ENCODE peak calls at places on chromosomes 1 and 21, in five cellular contexts. H, Y, L, V and X are unnamed samples.

GRCh38 chr21:36729301-36729970 is 30.5 kb downstream of the SIM2 start:
- DNase-seq in L (no peak), Y (no peak), H (no peak), V (no peak), X (no peak)

GRCh38 chr1:54945393-54945936 is 35.0 kb upstream of the TMEM61 start:
- DNase-seq in L (no peak), Y (no peak), H (no peak), V (no peak), X (no peak)

GRCh38 chr1:11617741-11618140 is 36.5 kb downstream of the FBXO2 start:
- DNase-seq in V (no peak), L (no peak), H (no peak), Y (no peak), X (no peak)

GRCh38 chr1:145690587-145691558 is 16.3 kb downstream of the PDZK1 start:
- DNase-seq in Y (peak; percentile 51), H (peak; percentile 54), V (no peak), L (no peak), X (peak; percentile 52)

GRCh38 chr1:15992187-15992553 is 11.9 kb upstream of the SRARP start:
- DNase-seq in H (no peak), L (no peak), Y (no peak), V (no peak), X (no peak)

GRCh38 chr1:206461602-206462455 is 8.4 kb upstream of the IKBKE start:
- DNase-seq in Y (no peak), H (peak; percentile 56), V (peak; percentile 27), L (peak; percentile 85), X (peak; percentile 83)

GRCh38 chr1:101183388-101183699 is 53.5 kb upstream of the S1PR1 start:
- DNase-seq in Y (no peak), V (no peak), H (no peak), L (no peak), X (no peak)

GRCh38 chr1:50930965-50931737 is 28.9 kb downstream of the FAF1 start:
- DNase-seq in V (no peak), H (no peak), L (peak; percentile 39), Y (no peak), X (no peak)

GRCh38 chr1:94905207-94905606 is 21.7 kb downstream of the CNN3 start:
- DNase-seq in H (no peak), V (no peak), L (no peak), Y (no peak), X (no peak)

GRCh38 chr1:247646867-247647266 is 32.7 kb downstream of the OR13G1 start:
- DNase-seq in Y (no peak), V (no peak), H (no peak), L (no peak), X (no peak)

GRCh38 chr1:226001852-226002666 is 2.9 kb upstream of the SDE2 start:
- DNase-seq in L (peak; percentile 93), V (no peak), H (peak; percentile 33), Y (no peak), X (peak; percentile 46)

GRCh38 chr1:240803151-240803550 is 191.2 kb upstream of the GREM2 start:
- DNase-seq in L (no peak), H (no peak), V (no peak), Y (no peak), X (no peak)

GRCh38 chr1:1332774-1333480 is 1.8 kb downstream of the TAS1R3 start:
- DNase-seq in H (no peak), L (no peak), Y (no peak), V (no peak), X (no peak)

GRCh38 chr1:150006881-150007401 is 3.6 kb downstream of the OTUD7B start:
- DNase-seq in L (peak; percentile 51), Y (no peak), H (no peak), V (no peak), X (no peak)

GRCh38 chr1:77027916-77028315 is 160.6 kb downstream of the ST6GALNAC5 start:
- DNase-seq in Y (no peak), H (no peak), V (no peak), L (no peak), X (no peak)

GRCh38 chr1:157404063-157404501 is 148.2 kb downstream of the FCRL5 start:
- DNase-seq in V (no peak), Y (no peak), L (peak; percentile 28), H (no peak), X (no peak)

GRCh38 chr1:8097077-8097799 is 71.1 kb upstream of the ERRFI1 start:
- DNase-seq in V (peak; percentile 98), Y (peak; percentile 79), L (no peak), H (peak; percentile 74), X (no peak)

GRCh38 chr1:236516929-236517704 is 6.7 kb upstream of the LGALS8 start:
- DNase-seq in V (no peak), Y (no peak), L (no peak), H (peak; percentile 93), X (peak; percentile 31)

GRCh38 chr1:41330588-41331545 is 30.4 kb upstream of the FOXO6 start:
- DNase-seq in L (peak; percentile 55), Y (no peak), V (peak; percentile 43), H (no peak), X (no peak)

GRCh38 chr1:13228343-13228781 is 2.4 kb upstream of the PRAMEF18 start:
- DNase-seq in L (peak; percentile 75), V (peak; percentile 22), H (no peak), Y (no peak), X (no peak)

GRCh38 chr21:46109251-46110221 is 11.6 kb downstream of the COL6A2 start:
- DNase-seq in L (no peak), Y (no peak), H (no peak), V (no peak), X (no peak)

GRCh38 chr21:46111857-46112730 is 14.2 kb downstream of the COL6A2 start:
- DNase-seq in L (no peak), Y (no peak), V (no peak), H (no peak), X (peak; percentile 18)

GRCh38 chr21:46112731-46113215 is 14.9 kb downstream of the COL6A2 start:
- DNase-seq in V (no peak), L (no peak), H (no peak), Y (no peak), X (no peak)

GRCh38 chr21:46110499-46111192 is 12.7 kb downstream of the COL6A2 start:
- DNase-seq in V (no peak), Y (no peak), H (no peak), L (no peak), X (peak; percentile 24)

DNA sequence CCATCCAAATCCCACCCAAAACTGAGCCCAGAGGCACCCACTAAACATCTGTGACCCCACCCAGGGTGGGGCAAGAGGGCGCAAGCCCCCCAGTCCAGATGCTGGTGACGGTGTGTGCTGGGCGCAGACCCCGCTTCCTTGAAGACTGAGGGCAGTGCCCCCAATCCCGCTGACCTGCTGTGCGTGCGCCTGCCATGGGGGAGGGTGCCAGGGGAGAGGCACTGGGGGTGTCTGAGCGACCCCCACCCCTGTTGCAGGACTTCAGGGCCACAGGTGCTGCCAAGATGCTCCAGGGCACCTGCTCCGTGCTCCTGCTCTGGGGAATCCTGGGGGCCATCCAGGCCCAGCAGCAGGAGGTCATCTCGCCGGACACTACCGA is 13.3 kb downstream of the COL6A2 start:
- DNase-seq in V (no peak), Y (no peak), H (no peak), L (no peak), X (no peak)
- TF ChIP-seq JUND in V (no peak), Y (no peak), H (no peak), L (no peak), X (no peak)

GRCh38 chr21:29144736-29145353 is 14.4 kb downstream of the MAP3K7CL start:
- DNase-seq in L (no peak), H (no peak), V (no peak), Y (no peak), X (no peak)

GRCh38 chr21:29145354-29145782 is 14.9 kb downstream of the MAP3K7CL start:
- DNase-seq in L (peak; percentile 13), Y (no peak), H (peak; percentile 6), V (no peak), X (no peak)

GRCh38 chr21:29148535-29148934 is 18.1 kb downstream of the MAP3K7CL start:
- DNase-seq in L (no peak), V (no peak), H (no peak), Y (no peak), X (no peak)

GRCh38 chr21:29146726-29147125 is 16.3 kb downstream of the MAP3K7CL start:
- DNase-seq in V (no peak), Y (no peak), H (no peak), L (no peak), X (no peak)

DNA sequence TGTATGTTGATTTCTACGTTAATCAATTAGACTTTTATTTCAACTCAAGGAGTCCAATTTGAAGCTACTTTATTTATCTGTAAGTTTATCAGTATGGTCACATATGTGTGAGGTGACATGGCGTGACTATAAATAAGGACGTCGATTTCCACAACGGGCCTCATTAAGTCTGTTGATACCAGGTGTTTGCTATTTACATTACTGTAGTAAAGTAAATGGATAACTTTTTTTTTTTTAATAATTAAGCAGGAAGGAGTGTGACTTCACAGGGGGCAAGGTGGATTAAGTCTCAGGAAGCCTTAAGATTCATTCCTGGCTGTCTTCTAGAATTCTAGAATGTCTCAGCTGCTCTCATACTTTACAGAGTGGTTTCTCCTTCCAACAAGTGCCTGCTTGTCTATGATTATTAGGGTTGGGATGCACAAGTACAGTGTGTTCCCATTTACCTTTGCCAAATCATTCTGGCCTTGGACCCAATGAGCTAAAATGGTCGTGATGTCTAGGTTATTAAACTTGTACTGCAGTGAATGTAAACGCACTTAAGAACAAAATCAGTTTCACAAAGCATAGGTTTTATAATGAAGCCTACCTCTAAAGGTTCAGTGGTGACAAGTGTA is 15.5 kb downstream of the MAP3K7CL start:
- DNase-seq in Y (no peak), V (no peak), L (no peak), H (no peak), X (no peak)
- TF ChIP-seq JUND in Y (no peak), V (no peak), L (no peak), H (no peak), X (no peak)

GRCh38 chr21:31267644-31268043 is 76.4 kb downstream of the TIAM1 start:
- DNase-seq in V (no peak), Y (no peak), H (no peak), L (no peak), X (no peak)
- TF ChIP-seq JUND in V (no peak), Y (no peak), H (no peak), L (no peak), X (no peak)

DNA sequence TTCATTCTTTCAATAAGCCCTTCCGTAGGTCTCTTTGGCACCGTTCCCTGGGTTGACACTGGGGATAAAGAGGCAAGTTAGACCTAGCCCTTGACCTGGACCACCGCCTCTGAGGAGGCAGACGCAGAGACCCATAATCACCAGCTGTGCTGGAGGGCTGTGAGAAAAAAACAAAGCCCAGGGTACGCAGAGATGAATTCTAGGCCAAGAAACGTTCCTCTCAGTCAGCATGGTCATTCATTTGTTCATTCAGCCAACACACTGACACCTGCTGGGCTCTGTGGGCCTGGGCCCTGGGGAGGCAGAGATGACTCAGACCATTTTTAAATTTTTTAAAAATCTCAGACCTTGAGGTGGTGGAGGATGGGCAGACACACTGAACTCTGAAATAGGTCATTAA is 26.3 kb upstream of the TRABD2B start:
- DNase-seq in V (no peak), H (no peak), L (no peak), Y (no peak), X (no peak)
- TF ChIP-seq JUND in V (no peak), H (no peak), L (no peak), Y (no peak), X (no peak)